ENCODE peak calls at places on chromosomes 11 and 22, in nine cellular contexts. P, V, G, A, T, E, L, R and S are unnamed samples.

GRCh38 chr22:29202231-29203192 is 3.2 kb upstream of the EMID1 start:
- DNase-seq in E (no peak), T (peak), R (peak), G (peak), V (no peak), L (no peak), P (no peak), A (peak), S (no peak)

GRCh38 chr11:128956401-128957203 is 13.9 kb upstream of the TP53AIP1 start:
- DNase-seq in A (peak), E (no peak), R (no peak), V (peak), T (peak), P (no peak), G (no peak), L (no peak), S (peak)

GRCh38 chr22:38162881-38163843 is 18.5 kb downstream of the PLA2G6 start:
- DNase-seq in A (no peak), P (no peak), L (no peak), E (peak), G (no peak), T (no peak), R (peak), V (no peak), S (no peak)

GRCh38 chr11:103602846-103603245 is 433.6 kb upstream of the DDI1 start:
- DNase-seq in P (no peak), E (no peak), T (no peak), L (no peak), G (no peak), A (no peak), V (no peak), R (no peak), S (no peak)

GRCh38 chr11:34586655-34587281 is 34.1 kb upstream of the EHF start:
- DNase-seq in E (no peak), A (no peak), L (no peak), P (no peak), R (no peak), T (no peak), V (no peak), G (no peak), S (no peak)

GRCh38 chr11:9784602-9785315 is 120.9 kb downstream of the SWAP70 start:
- DNase-seq in G (no peak), R (no peak), A (no peak), L (no peak), E (no peak), T (no peak), P (no peak), V (no peak), S (peak)

GRCh38 chr22:32281092-32281491 is 25.9 kb upstream of the SLC5A4 start:
- DNase-seq in L (no peak), E (no peak), V (no peak), G (no peak), R (no peak), A (peak), T (peak), P (no peak), S (peak)

GRCh38 chr22:28051787-28052356 is 132.8 kb upstream of the PITPNB start:
- DNase-seq in R (no peak), P (no peak), T (peak), V (peak), A (peak), G (peak), E (peak), L (no peak), S (peak)

GRCh38 chr11:72446929-72447753 is 12.8 kb upstream of the CLPB start:
- DNase-seq in L (no peak), T (peak), P (no peak), V (peak), R (no peak), G (no peak), A (peak), E (no peak), S (peak)

GRCh38 chr11:44792171-44792570 is 65.4 kb downstream of the TSPAN18 start:
- DNase-seq in T (no peak), E (peak), A (no peak), V (no peak), L (no peak), G (no peak), R (no peak), P (no peak), S (no peak)

GRCh38 chr11:115961168-115962003 is 457.2 kb upstream of the CADM1 start:
- DNase-seq in P (no peak), E (no peak), R (no peak), G (no peak), T (no peak), A (no peak), L (no peak), V (no peak), S (no peak)

GRCh38 chr11:607971-608659 is 7.6 kb downstream of the IRF7 start:
- DNase-seq in A (no peak), T (no peak), G (no peak), P (no peak), E (peak), R (peak), L (peak), V (no peak), S (no peak)

GRCh38 chr11:114785820-114786219 is 107.5 kb downstream of the NXPE2 start:
- DNase-seq in P (no peak), V (no peak), T (no peak), E (no peak), L (no peak), A (no peak), G (no peak), R (no peak), S (no peak)

GRCh38 chr11:71240865-71241691 is 11.3 kb downstream of the SHANK2 start:
- DNase-seq in G (no peak), R (peak), A (peak), V (peak), T (peak), L (peak), E (peak), P (no peak), S (peak)

GRCh38 chr11:88576741-88577140 is 239.2 kb upstream of the CTSC start:
- DNase-seq in E (no peak), T (no peak), A (no peak), P (no peak), R (no peak), V (no peak), G (no peak), L (no peak), S (no peak)

GRCh38 chr11:87347441-87347840 is 309.7 kb downstream of the TMEM135 start:
- DNase-seq in R (no peak), P (no peak), A (no peak), E (no peak), V (no peak), L (no peak), T (no peak), G (no peak), S (no peak)

GRCh38 chr22:29461263-29461662 is 18.8 kb upstream of the NEFH start:
- DNase-seq in L (no peak), T (no peak), A (no peak), P (no peak), G (no peak), E (no peak), V (no peak), R (no peak), S (no peak)

GRCh38 chr11:14443642-14444041 is 56.0 kb downstream of the COPB1 start:
- DNase-seq in P (no peak), R (no peak), G (no peak), L (no peak), T (peak), A (no peak), V (no peak), E (no peak), S (peak)

GRCh38 chr22:22122348-22123117 is 122.1 kb upstream of the VPREB1 start:
- DNase-seq in R (no peak), P (peak), V (no peak), A (no peak), G (no peak), L (no peak), T (no peak), E (no peak), S (no peak)

GRCh38 chr11:89495951-89496350 is 4.8 kb upstream of the NOX4 start:
- DNase-seq in P (no peak), T (peak), E (no peak), R (no peak), V (no peak), G (peak), A (no peak), L (no peak), S (peak)

GRCh38 chr22:29004647-29005371 is 56.8 kb downstream of the C22orf31 start:
- DNase-seq in G (peak), L (no peak), A (no peak), T (no peak), P (no peak), E (peak), V (peak), R (peak), S (peak)

GRCh38 chr11:910044-910588 is 494 bp downstream of the CHID1 start:
- DNase-seq in T (no peak), V (no peak), A (no peak), E (no peak), L (no peak), G (no peak), R (no peak), P (no peak), S (no peak)

GRCh38 chr11:83680351-83680750 is 394.2 kb upstream of the CCDC90B start:
- DNase-seq in G (no peak), E (no peak), P (no peak), T (no peak), V (no peak), L (no peak), R (no peak), A (no peak), S (no peak)

GRCh38 chr22:35900483-35901168 is 128.0 kb downstream of the RBFOX2 start:
- DNase-seq in T (peak), R (no peak), G (no peak), V (no peak), P (no peak), L (no peak), A (no peak), E (no peak), S (peak)

GRCh38 chr11:102551188-102551781 is 20.7 kb upstream of the MMP7 start:
- DNase-seq in R (no peak), V (no peak), G (no peak), A (no peak), T (no peak), P (no peak), E (no peak), L (no peak), S (no peak)

GRCh38 chr11:2300290-2300935 is 1.3 kb downstream of the C11orf21 start:
- DNase-seq in T (no peak), G (no peak), E (peak), P (peak), A (no peak), L (peak), R (peak), V (no peak), S (no peak)

GRCh38 chr11:13692172-13692571 is 23.7 kb downstream of the FAR1 start:
- DNase-seq in A (no peak), V (no peak), E (no peak), T (no peak), R (no peak), P (no peak), G (no peak), L (no peak), S (no peak)

GRCh38 chr22:30705710-30706651 is 11.3 kb downstream of the OSBP2 start:
- DNase-seq in A (no peak), R (no peak), T (peak), E (no peak), L (no peak), G (peak), V (no peak), P (no peak), S (peak)

GRCh38 chr11:3121416-3121815 is 43.7 kb downstream of the OSBPL5 start:
- DNase-seq in G (no peak), V (no peak), T (no peak), R (peak), P (no peak), E (peak), L (peak), A (no peak), S (no peak)

GRCh38 chr22:23204541-23205157 is 24.3 kb downstream of the BCR start:
- DNase-seq in R (peak), G (peak), V (no peak), L (no peak), P (no peak), A (no peak), E (peak), T (peak), S (peak)

GRCh38 chr22:24407278-24407665 is 20.1 kb upstream of the ADORA2A start:
- DNase-seq in P (no peak), V (no peak), T (no peak), A (no peak), L (peak), E (no peak), G (no peak), R (peak), S (no peak)

GRCh38 chr11:74570266-74571061 is 21.9 kb upstream of the POLD3 start:
- DNase-seq in V (peak), A (peak), E (no peak), R (no peak), G (no peak), P (no peak), T (peak), L (no peak), S (peak)

GRCh38 chr22:31223786-31224191 is 11.7 kb downstream of the LIMK2 start:
- DNase-seq in L (no peak), G (no peak), E (no peak), P (no peak), A (no peak), R (no peak), T (no peak), V (peak), S (no peak)

GRCh38 chr22:29702931-29703594 is 16.7 kb upstream of the CABP7 start:
- DNase-seq in G (peak), T (no peak), A (no peak), L (no peak), V (peak), R (no peak), E (peak), P (no peak), S (no peak)

GRCh38 chr22:24289781-24290181 is 19.1 kb downstream of the SPECC1L start:
- DNase-seq in G (no peak), E (no peak), L (no peak), R (no peak), V (no peak), P (no peak), A (no peak), T (no peak), S (peak)

GRCh38 chr11:46315783-46316563 is 31.3 kb upstream of the DGKZ start:
- DNase-seq in R (no peak), T (no peak), V (no peak), A (no peak), L (no peak), E (no peak), P (no peak), G (no peak), S (no peak)

GRCh38 chr11:64753380-64754123 is 6.2 kb downstream of the PYGM start:
- DNase-seq in G (peak), R (peak), E (peak), L (no peak), P (no peak), V (no peak), T (no peak), A (no peak), S (no peak)

DNA sequence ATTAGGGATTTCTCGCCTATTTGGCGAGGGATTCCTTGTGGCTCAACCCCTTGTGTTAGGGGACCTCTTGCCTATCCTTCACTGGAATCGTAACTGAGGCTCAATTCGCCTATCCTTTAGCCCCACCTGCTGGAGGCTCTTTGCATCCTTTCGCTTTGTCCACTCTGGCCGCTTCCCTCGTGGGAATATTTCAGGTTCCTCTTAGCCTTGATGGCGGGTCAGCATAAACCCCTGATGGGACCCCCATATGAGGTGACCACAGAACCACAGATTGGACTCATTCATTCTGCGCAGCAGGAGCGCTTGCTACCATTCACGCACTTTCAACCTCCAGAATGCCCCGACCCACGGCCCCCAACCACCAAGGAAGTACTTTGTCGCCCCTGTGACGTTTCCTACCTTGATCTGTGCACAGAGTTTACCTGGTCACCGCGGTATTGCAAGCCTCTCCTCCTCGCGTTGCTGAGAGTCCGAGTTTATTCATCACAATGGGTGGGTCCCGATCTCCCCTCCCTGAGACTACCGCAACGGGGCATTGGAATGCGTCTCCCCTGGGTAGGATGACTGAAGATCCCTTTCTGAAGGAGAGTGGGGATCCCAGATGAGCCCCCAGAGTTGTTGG is at the start of gene OR52N2:
- DNase-seq in G (peak), V (peak), R (peak), E (peak), P (no peak), L (no peak), A (peak), T (peak), S (peak)
- H3K4me3 ChIP-seq in G (peak), V (peak), R (peak), E (peak), P (peak), L (peak), A (peak), T (peak), S (peak)

GRCh38 chr11:30753994-30754393 is 167.8 kb upstream of the MPPED2 start:
- DNase-seq in P (no peak), L (no peak), T (no peak), R (no peak), E (no peak), V (no peak), G (no peak), A (no peak), S (no peak)

GRCh38 chr11:30758946-30759501 is 172.9 kb upstream of the MPPED2 start:
- DNase-seq in E (no peak), V (no peak), P (no peak), R (no peak), G (no peak), T (no peak), L (no peak), A (no peak), S (no peak)

GRCh38 chr11:30760341-30760740 is 174.2 kb upstream of the MPPED2 start:
- DNase-seq in P (no peak), T (no peak), G (no peak), V (no peak), L (no peak), A (no peak), E (no peak), R (no peak), S (no peak)

GRCh38 chr11:30762188-30762587 is 176.0 kb upstream of the MPPED2 start:
- DNase-seq in L (no peak), T (no peak), A (no peak), G (no peak), V (no peak), R (no peak), P (no peak), E (no peak), S (no peak)

GRCh38 chr11:30758012-30758411 is 171.9 kb upstream of the MPPED2 start:
- DNase-seq in E (no peak), P (no peak), G (no peak), L (no peak), V (no peak), A (no peak), R (no peak), T (no peak), S (no peak)
- TF ChIP-seq CTCF in E (no peak), P (no peak), G (no peak), L (no peak), V (no peak), A (no peak), R (no peak), T (no peak), S (no peak)

GRCh38 chr11:69819109-69819490 is at the start of gene FGF3:
- DNase-seq in G (no peak), T (no peak), A (no peak), R (no peak), E (no peak), V (no peak), L (no peak), P (no peak), S (no peak)
- H3K4me3 ChIP-seq in G (no peak), T (no peak), A (peak), R (no peak), E (no peak), V (no peak), L (no peak), P (no peak), S (no peak)

DNA sequence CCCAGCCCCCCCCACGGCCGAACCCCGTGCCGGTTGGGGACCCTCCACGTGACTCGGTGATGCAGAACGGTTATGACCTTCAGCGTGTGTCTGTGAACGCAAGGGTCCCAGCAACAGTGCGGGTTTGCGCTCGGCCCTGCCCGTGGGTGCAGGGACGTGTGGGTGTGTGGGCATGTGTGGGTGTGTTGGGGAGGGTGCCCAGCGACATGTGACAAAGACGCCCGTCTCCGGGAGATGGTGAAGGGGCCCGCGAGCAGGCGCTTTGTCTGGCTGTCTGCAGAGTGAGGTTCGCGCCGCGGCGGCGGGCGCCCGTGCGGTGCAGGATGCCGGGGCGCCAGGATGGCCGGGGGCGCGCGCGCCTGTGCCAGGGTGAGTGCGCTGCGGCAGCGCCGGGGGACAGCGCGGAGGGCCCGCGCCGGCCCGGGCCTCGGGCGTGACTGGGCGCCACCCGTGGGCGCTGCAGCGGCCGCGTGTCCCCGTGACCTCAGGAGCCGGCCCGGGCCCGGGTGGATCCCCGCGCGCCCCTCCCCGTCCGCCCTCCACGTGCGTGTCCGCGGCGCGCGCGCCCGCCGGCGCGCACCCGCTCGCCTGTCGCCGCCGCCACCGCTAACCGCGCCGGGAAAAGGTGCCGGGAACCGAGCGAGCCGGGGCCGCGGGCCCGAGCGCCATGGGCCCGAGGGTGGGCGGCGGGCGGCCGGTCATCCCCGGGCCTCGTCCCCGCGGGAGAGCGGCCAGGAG is at the start of gene LRFN4:
- DNase-seq in G (no peak), A (peak), V (no peak), T (no peak), E (peak), L (no peak), R (no peak), P (no peak), S (no peak)
- TF ChIP-seq CTCF in G (no peak), A (no peak), V (no peak), T (no peak), E (no peak), L (no peak), R (no peak), P (no peak), S (no peak)

DNA sequence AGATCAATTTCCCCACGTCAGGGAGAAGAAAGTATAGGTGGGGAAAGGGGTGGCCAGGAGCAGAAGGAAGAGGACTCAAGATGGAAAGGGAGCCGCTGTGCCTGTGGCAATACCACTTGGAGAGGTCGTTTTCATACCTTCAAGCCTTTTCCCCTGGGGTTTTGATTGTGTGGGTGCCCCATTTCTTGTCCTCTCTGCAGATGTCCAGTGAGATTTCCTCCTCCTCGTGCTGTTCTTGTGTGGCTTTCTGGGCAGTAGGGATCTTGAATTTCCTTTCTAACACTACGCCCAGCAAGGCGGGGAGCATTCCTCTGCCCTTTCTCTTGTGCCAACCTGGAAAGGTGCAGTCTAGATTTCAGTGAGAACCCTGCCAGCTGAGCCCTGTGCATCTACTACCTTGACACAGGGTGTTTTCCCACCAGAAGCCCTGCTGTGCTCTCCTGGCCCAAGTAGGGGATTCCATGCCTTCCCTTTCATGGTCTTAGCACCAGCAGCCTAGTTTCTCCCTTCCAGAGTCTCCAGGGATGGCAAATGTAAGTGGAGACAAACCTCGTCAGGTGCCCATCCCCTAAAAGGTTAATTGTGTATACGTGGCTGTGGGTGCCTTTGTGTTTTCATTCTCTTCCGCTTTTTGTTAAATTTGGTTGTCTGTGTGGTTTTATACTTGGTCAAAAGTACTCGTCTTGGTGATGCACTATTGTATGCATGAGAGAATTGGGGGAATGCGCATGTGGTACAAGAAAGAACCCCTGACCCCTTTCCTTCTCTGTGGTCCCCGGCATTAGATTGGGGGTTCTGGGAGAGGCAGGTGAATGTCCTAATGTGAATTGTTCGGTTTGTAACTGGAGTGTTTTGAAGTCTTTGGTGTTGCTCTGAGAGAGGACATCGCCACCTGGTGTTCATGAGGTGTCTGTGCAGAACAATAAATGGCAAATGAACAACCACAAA is 71.4 kb upstream of the MPEG1 start:
- DNase-seq in V (peak), T (peak), A (peak), R (no peak), P (peak), L (no peak), G (no peak), E (no peak), S (peak)
- H3K4me3 ChIP-seq in V (no peak), T (no peak), A (no peak), R (no peak), P (no peak), L (no peak), G (no peak), E (no peak), S (no peak)

GRCh38 chr11:61737131-61737530 is 15.3 kb upstream of the MYRF start:
- DNase-seq in E (no peak), V (no peak), P (no peak), L (no peak), A (no peak), T (no peak), R (no peak), G (no peak), S (no peak)
- TF ChIP-seq CTCF in E (no peak), V (no peak), P (no peak), L (no peak), A (no peak), T (no peak), R (no peak), G (no peak), S (no peak)